ENCODE peak calls at places on chromosome 2, in nine cellular contexts. M, J, K, P, A, I, L, Q and B are unnamed samples.

GRCh38 chr2:202704248-202704647 is 69.5 kb downstream of the FAM117B start:
- DNase-seq in I (no peak), M (no peak), A (no peak), J (peak), K (no peak), P (no peak), L (no peak), Q (no peak), B (no peak)

GRCh38 chr2:205989291-205990071 is 96.5 kb downstream of the INO80D start:
- DNase-seq in M (no peak), K (no peak), A (no peak), P (no peak), J (peak), Q (no peak), I (no peak), L (no peak), B (no peak)

GRCh38 chr2:157229572-157229971 is 27.9 kb upstream of the GALNT5 start:
- DNase-seq in K (no peak), P (peak), A (no peak), J (no peak), M (no peak), Q (no peak), L (no peak), I (no peak), B (no peak)

GRCh38 chr2:86078801-86079545 is 26.7 kb downstream of the POLR1A start:
- DNase-seq in Q (peak), I (peak), M (peak), P (no peak), A (peak), K (no peak), J (peak), L (peak), B (peak)

GRCh38 chr2:76283355-76283754 is 572.6 kb upstream of the GCFC2 start:
- DNase-seq in J (no peak), A (no peak), M (no peak), I (no peak), P (no peak), K (no peak), L (no peak), Q (no peak), B (no peak)

GRCh38 chr2:163646659-163647058 is 89.1 kb downstream of the FIGN start:
- DNase-seq in I (no peak), J (peak), Q (no peak), L (no peak), A (no peak), P (no peak), M (no peak), K (no peak), B (no peak)

GRCh38 chr2:3868426-3868825 is 165.1 kb downstream of the DCDC2C start:
- DNase-seq in J (no peak), I (no peak), A (no peak), M (no peak), P (no peak), Q (no peak), L (no peak), K (no peak), B (no peak)

GRCh38 chr2:69946351-69947077 is 14.9 kb downstream of the ASPRV1 start:
- DNase-seq in K (no peak), A (no peak), Q (no peak), P (no peak), I (peak), L (peak), M (peak), J (no peak), B (peak)

GRCh38 chr2:159185401-159186130 is 100.9 kb downstream of the WDSUB1 start:
- DNase-seq in K (peak), I (no peak), J (peak), Q (no peak), L (peak), A (no peak), P (no peak), M (peak), B (peak)

GRCh38 chr2:25596506-25596905 is 76.9 kb downstream of the DTNB start:
- DNase-seq in A (no peak), M (no peak), Q (no peak), P (no peak), J (no peak), I (no peak), K (no peak), L (no peak), B (no peak)

GRCh38 chr2:218322756-218323525 is 30.6 kb upstream of the TMBIM1 start:
- DNase-seq in M (peak), P (peak), J (peak), A (peak), Q (peak), I (peak), K (peak), L (peak), B (peak)

GRCh38 chr2:233714164-233714563 is 1.5 kb downstream of the UGT1A5 start:
- DNase-seq in Q (no peak), I (no peak), K (no peak), M (no peak), L (no peak), J (no peak), P (no peak), A (no peak), B (no peak)

GRCh38 chr2:163207706-163208370 is 369.3 kb upstream of the KCNH7 start:
- DNase-seq in I (no peak), P (no peak), M (no peak), Q (no peak), A (no peak), K (no peak), L (no peak), J (no peak), B (no peak)

GRCh38 chr2:151459368-151459767 is 49.7 kb downstream of the RIF1 start:
- DNase-seq in A (no peak), I (no peak), J (no peak), P (no peak), Q (no peak), K (no peak), L (no peak), M (no peak), B (no peak)

GRCh38 chr2:201108341-201108740 is 7.6 kb upstream of the CFLAR start:
- DNase-seq in I (no peak), P (no peak), K (no peak), A (no peak), M (no peak), Q (no peak), L (no peak), J (no peak), B (no peak)

GRCh38 chr2:160433466-160434172 is 60.0 kb downstream of the RBMS1 start:
- DNase-seq in J (no peak), M (no peak), I (no peak), A (no peak), K (no peak), P (no peak), Q (no peak), L (no peak), B (peak)

GRCh38 chr2:143629344-143629743 is 500.1 kb downstream of the ARHGAP15 start:
- DNase-seq in K (no peak), M (no peak), I (no peak), J (no peak), A (no peak), L (no peak), Q (no peak), P (no peak), B (no peak)

GRCh38 chr2:238136820-238137537 is 1.5 kb upstream of the KLHL30 start:
- DNase-seq in Q (no peak), M (peak), J (no peak), K (no peak), A (peak), P (peak), I (no peak), L (no peak), B (peak)

GRCh38 chr2:180717588-180717987 is 262.8 kb upstream of the UBE2E3 start:
- DNase-seq in A (no peak), K (no peak), P (no peak), J (peak), M (no peak), I (no peak), Q (no peak), L (no peak), B (no peak)

GRCh38 chr2:74831693-74832530 is 2.0 kb upstream of the HK2 start:
- DNase-seq in Q (no peak), L (no peak), K (no peak), J (peak), M (no peak), A (no peak), P (no peak), I (no peak), B (peak)

GRCh38 chr2:64036343-64036742 is 17.1 kb upstream of the VPS54 start:
- DNase-seq in P (no peak), K (no peak), I (peak), M (no peak), L (peak), A (no peak), J (no peak), Q (no peak), B (no peak)

GRCh38 chr2:176084629-176085119 is 912 bp upstream of the EVX2 start:
- DNase-seq in K (peak), P (no peak), J (no peak), L (no peak), I (no peak), M (no peak), Q (no peak), A (no peak), B (no peak)

GRCh38 chr2:26401739-26402541 is at the start of gene DRC1:
- DNase-seq in J (peak), L (no peak), A (peak), Q (peak), M (no peak), I (no peak), P (peak), K (peak), B (peak)

GRCh38 chr2:172207916-172208315 is 105.2 kb upstream of the DLX2 start:
- DNase-seq in K (no peak), L (no peak), A (no peak), P (no peak), I (no peak), M (no peak), Q (no peak), J (no peak), B (peak)

GRCh38 chr2:96140941-96141623 is 2.8 kb upstream of the ASTL start:
- DNase-seq in A (no peak), Q (no peak), J (no peak), K (no peak), I (no peak), M (no peak), L (no peak), P (peak), B (no peak)

GRCh38 chr2:188477564-188478086 is 186.0 kb downstream of the GULP1 start:
- DNase-seq in K (no peak), Q (no peak), M (no peak), A (no peak), P (no peak), L (no peak), J (peak), I (no peak), B (no peak)

GRCh38 chr2:234823196-234823876 is 128.5 kb upstream of the SH3BP4 start:
- DNase-seq in A (no peak), L (no peak), J (no peak), M (no peak), Q (no peak), I (no peak), K (no peak), P (peak), B (peak)

GRCh38 chr2:118403658-118404451 is 315.6 kb downstream of the INSIG2 start:
- DNase-seq in P (no peak), K (no peak), Q (no peak), L (no peak), I (no peak), J (no peak), M (no peak), A (no peak), B (no peak)

GRCh38 chr2:7430421-7430868 is 513.2 kb downstream of the RNF144A start:
- DNase-seq in L (no peak), J (peak), K (no peak), Q (no peak), A (no peak), I (peak), P (no peak), M (no peak), B (peak)

GRCh38 chr2:8662239-8662879 is 19.5 kb upstream of the ID2 start:
- DNase-seq in I (no peak), P (no peak), A (no peak), L (no peak), K (no peak), Q (no peak), J (no peak), M (no peak), B (no peak)

GRCh38 chr2:152375174-152375573 is 40.2 kb downstream of the FMNL2 start:
- DNase-seq in A (no peak), Q (no peak), I (no peak), P (no peak), M (no peak), K (no peak), J (no peak), L (no peak), B (no peak)

GRCh38 chr2:157919181-157919580 is 43.1 kb upstream of the ACVR1 start:
- DNase-seq in L (no peak), A (no peak), P (no peak), J (no peak), M (no peak), I (no peak), K (no peak), Q (no peak), B (no peak)

GRCh38 chr2:238771639-238772038 is 76.2 kb upstream of the TWIST2 start:
- DNase-seq in Q (no peak), A (no peak), K (no peak), M (no peak), I (no peak), J (no peak), L (no peak), P (no peak), B (no peak)

GRCh38 chr2:54598347-54599325 is 124.8 kb upstream of the EML6 start:
- DNase-seq in P (no peak), A (no peak), K (no peak), J (no peak), L (no peak), M (no peak), Q (no peak), I (no peak), B (no peak)

GRCh38 chr2:102112692-102113665 is 29.6 kb upstream of the IL1R1 start:
- DNase-seq in A (no peak), Q (no peak), L (no peak), J (no peak), M (no peak), I (no peak), P (no peak), K (no peak), B (no peak)

GRCh38 chr2:184326076-184326475 is 272.3 kb upstream of the ZNF804A start:
- DNase-seq in I (no peak), A (no peak), Q (no peak), P (no peak), M (no peak), J (no peak), K (no peak), L (no peak), B (no peak)

GRCh38 chr2:121284424-121285076 is 452 bp downstream of the TFCP2L1 start:
- DNase-seq in A (peak), J (peak), M (no peak), K (peak), L (no peak), I (no peak), Q (no peak), P (no peak), B (no peak)

GRCh38 chr2:193475038-193475437 is 1280.3 kb upstream of the TMEFF2 start:
- DNase-seq in L (no peak), K (no peak), A (no peak), I (no peak), M (no peak), P (no peak), J (no peak), Q (no peak), B (no peak)

GRCh38 chr2:20355131-20355530 is 4.5 kb upstream of the PUM2 start:
- DNase-seq in M (no peak), K (no peak), P (no peak), A (no peak), Q (no peak), J (no peak), I (no peak), L (no peak), B (no peak)

DNA sequence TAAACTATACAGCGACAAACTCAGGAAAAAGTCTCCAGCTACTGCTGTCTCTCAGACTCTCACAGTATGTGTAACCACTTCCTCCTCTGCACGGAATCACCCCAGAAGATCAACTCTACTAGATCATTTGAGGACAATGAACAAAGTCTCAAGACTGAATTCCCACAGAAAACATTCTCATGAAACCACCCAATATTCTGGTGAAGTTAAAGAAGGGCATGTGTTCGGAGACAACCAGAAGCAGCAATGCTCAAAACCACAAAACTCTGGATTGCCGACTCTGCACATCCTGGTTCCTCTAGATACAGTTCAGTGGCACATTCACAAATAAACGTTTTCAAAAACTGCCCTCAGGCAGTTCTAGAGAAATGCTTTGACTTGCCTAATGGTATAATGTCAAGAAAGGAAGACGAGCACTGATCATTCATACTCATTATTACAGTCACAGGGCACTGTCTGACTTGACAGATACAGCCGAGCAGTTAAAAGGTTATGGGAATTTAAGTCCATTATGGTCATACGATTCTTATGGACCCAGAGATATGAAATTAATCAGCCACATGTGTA is 91.9 kb upstream of the STK17B start:
- DNase-seq in Q (no peak), I (peak), M (peak), P (no peak), J (no peak), K (no peak), A (no peak), L (peak), B (peak)
- H3K4me3 ChIP-seq in Q (no peak), I (peak), M (no peak), P (no peak), J (no peak), K (no peak), A (no peak), L (peak), B (no peak)

DNA sequence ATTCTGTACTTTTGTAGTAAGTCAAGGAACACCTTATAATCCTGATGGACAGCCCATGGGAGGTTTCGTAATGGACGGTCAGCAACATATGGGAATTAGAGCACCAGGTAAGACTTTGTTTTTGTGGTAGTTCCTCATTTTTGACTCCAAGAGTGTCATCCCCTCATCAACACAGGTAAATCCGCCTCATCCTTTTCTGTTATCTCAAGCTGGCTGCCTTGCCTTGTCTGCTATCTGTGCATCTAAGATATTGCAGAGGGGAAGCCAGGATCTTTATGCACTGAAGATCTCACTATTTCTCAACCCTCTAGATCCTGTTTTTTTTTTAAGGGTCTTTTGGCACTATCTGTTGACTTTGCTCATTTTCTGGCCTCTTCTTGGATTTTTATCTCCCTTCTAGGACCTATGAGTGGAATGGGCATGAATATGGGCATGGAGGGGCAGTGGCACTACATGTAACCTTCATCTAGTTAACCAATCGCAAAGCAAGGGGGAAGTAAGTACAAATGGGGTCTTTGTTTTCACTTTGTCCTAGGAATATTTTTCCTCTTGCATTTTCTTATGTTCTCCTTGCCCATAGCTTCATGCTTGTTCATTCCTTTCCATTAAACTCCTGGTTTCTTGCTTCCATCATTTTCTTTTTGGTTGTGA is 133.8 kb downstream of the MEIS1 start:
- DNase-seq in J (no peak), K (no peak), Q (no peak), L (no peak), I (no peak), P (no peak), A (no peak), M (no peak), B (no peak)
- H3K4me3 ChIP-seq in J (no peak), K (no peak), Q (no peak), L (no peak), I (no peak), P (no peak), A (no peak), M (no peak), B (no peak)

GRCh38 chr2:65133626-65134025 is 3.7 kb upstream of the RAB1A start:
- DNase-seq in K (no peak), J (no peak), M (no peak), I (no peak), L (no peak), P (no peak), Q (no peak), A (no peak), B (no peak)

GRCh38 chr2:65142515-65142914 is 12.6 kb upstream of the RAB1A start:
- DNase-seq in M (peak), Q (no peak), K (no peak), A (no peak), J (no peak), P (no peak), L (no peak), I (no peak), B (no peak)

GRCh38 chr2:65136253-65136652 is 6.3 kb upstream of the RAB1A start:
- DNase-seq in J (no peak), I (no peak), Q (no peak), M (no peak), P (no peak), A (no peak), L (no peak), K (no peak), B (no peak)

GRCh38 chr2:65134158-65134557 is 4.3 kb upstream of the RAB1A start:
- DNase-seq in M (no peak), Q (no peak), K (no peak), A (no peak), P (no peak), I (no peak), J (no peak), L (no peak), B (no peak)

DNA sequence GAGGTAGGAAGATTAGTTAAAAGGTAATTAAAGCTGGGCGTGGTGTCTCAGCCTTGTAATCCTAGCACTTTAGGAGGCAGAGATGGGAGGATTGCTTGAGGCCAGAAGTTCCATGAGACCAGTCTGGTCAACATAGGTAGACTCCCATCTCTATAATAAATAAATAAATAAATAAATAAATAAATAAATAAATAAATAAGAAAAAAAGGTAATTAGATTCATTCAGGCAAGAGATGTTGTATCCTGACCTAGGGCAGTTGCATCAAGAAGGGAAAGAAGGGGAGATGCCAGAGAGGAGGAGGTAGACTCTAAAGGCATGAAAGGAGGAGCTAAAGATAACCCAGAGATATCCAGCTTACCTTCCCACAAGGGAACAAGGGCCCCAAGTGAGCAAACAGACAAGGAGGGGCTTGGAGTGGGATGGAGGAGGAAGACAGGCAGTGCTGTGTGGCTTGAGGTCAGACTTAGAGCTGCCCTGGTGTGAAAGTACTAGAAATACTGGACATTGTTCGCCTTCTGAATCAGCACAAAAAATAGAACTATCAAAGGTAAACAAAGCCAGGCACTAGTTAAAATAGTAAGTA is 7.4 kb upstream of the RAB1A start:
- DNase-seq in J (peak), I (no peak), Q (no peak), A (no peak), P (no peak), L (no peak), K (no peak), M (no peak), B (no peak)
- H3K4me3 ChIP-seq in J (no peak), I (no peak), Q (no peak), A (no peak), P (no peak), L (no peak), K (no peak), M (no peak), B (no peak)

DNA sequence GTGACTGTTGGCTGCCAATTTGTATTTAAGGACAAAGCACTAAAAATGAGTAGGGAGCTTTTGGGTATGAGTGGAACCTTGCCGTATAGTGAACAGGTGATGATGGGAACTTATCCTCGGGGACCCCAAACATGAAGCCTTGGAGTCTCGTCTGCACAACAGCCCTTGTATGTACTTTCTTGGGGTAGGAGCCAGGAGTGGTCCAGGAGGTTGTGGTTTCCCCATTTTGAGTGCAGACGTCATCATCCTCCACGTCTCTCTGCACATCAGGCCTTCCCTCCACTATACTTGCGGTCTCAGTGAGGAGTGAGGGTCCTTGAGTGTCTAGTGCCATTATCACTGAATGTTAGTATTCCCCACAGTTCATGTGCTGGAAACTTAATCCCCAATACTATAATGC is 101.5 kb upstream of the HS6ST1 start:
- DNase-seq in L (no peak), M (no peak), Q (peak), K (peak), P (no peak), J (no peak), A (no peak), I (no peak), B (no peak)
- H3K4me3 ChIP-seq in L (no peak), M (no peak), Q (no peak), K (no peak), P (no peak), J (no peak), A (no peak), I (no peak), B (no peak)